ENCODE peak calls at places on chromosomes 5 and 9, in seven cellular contexts. K, Q, B, P, W, L and D are unnamed samples.

GRCh38 chr9:134320195-134320885 is 5.9 kb upstream of the RXRA start:
- DNase-seq in K (no peak), Q (peak; percentile 28), B (no peak), P (no peak), W (no peak), L (no peak), D (no peak)

GRCh38 chr5:33588654-33589372 is 148.0 kb downstream of the TARS1 start:
- DNase-seq in K (no peak), Q (peak; percentile 91), B (peak; percentile 65), P (peak; percentile 23), W (peak; percentile 27), L (no peak), D (no peak)

GRCh38 chr9:108759399-108759798 is 96.4 kb downstream of the ACTL7B start:
- DNase-seq in K (no peak), Q (no peak), B (no peak), P (no peak), W (no peak), L (no peak), D (no peak)

GRCh38 chr5:1335540-1336095 is 9.3 kb downstream of the CLPTM1L start:
- DNase-seq in K (no peak), Q (no peak), B (no peak), P (no peak), W (no peak), L (no peak), D (no peak)

GRCh38 chr5:35115920-35116319 is 68.2 kb upstream of the AGXT2 start:
- DNase-seq in K (no peak), Q (no peak), B (no peak), P (no peak), W (no peak), L (peak; percentile 8), D (no peak)

GRCh38 chr5:67129768-67130167 is 66.8 kb downstream of the CD180 start:
- DNase-seq in K (no peak), Q (no peak), B (no peak), P (no peak), W (no peak), L (no peak), D (no peak)

GRCh38 chr5:119583684-119584083 is 45.7 kb upstream of the FAM170A start:
- DNase-seq in K (no peak), Q (no peak), B (no peak), P (no peak), W (no peak), L (peak; percentile 31), D (no peak)

GRCh38 chr9:135605238-135605781 is 34.0 kb downstream of the GLT6D1 start:
- DNase-seq in K (no peak), Q (no peak), B (no peak), P (no peak), W (no peak), L (no peak), D (no peak)

DNA sequence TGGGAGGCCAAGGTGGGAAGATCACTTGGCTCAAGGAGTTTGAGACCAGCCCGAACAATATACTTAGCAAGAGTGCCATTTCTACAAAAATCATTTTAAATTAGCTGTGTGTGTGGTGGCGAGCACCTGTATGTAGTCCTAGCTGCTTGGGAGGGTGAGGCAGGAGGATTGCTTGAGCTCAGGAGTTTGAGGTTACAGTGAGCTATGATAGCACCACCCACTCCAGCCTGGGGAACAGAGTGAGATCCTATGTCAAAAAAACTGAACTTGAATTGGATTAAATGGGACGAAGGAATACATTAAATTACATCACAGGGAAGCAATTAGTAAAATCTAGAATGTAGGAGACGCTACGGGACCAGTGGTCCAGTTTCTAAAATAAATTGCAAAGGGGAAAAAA is 6.4 kb upstream of the ETF1 start:
- DNase-seq in K (no peak), Q (no peak), B (no peak), P (no peak), W (no peak), L (no peak), D (no peak)
- H3K79me2 ChIP-seq in K (peaks cover 44% of the 10 kb centered on the region), Q (peaks cover 64% of the 10 kb centered on the region), B (peaks cover 52% of the 10 kb centered on the region), P (peaks cover 35% of the 10 kb centered on the region), W (peaks cover 44% of the 10 kb centered on the region), L (peaks cover 93% of the 10 kb centered on the region), D (peaks cover 49% of the 10 kb centered on the region)

DNA sequence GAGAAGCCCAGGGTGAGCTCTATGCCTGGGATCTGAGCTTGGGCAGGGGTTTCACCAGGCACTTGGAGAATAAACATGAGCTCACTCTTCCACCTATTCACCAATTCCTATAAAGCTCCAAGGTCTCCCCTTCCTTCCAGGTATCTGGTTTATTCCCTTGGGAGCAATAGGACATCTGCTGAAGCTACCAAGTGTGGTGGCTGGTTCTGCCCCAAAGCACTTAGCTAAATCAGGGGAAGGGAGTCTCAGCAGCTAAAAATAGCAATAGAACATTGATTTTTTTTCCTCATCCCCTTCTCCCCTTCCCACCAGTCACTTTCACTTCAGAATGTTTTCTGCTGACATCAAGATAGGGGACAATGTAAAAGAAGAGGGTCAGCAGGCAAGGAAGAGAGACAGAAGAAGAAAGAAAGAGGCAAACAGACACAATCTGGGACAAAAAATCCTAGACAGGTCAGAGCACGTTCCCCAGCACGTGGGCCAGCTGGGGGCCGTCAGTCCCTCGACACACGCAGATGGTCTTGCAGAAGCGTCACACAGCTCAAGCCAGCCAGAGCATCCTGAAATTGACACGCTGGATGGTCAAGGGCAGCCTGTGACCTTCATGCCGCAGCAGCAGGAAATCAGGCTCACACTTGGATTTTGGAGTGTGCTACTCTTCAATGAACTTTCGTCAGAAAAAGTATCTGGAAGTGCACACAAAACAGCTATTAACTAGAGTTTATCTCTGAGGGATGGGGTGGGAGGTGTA is 176.0 kb downstream of the ZNF608 start:
- DNase-seq in K (no peak), Q (no peak), B (no peak), P (no peak), W (no peak), L (no peak), D (no peak)
- H3K4me3 ChIP-seq in K (no peak overlapping the region), Q (no peak overlapping the region), B (no peak overlapping the region), P (no peak overlapping the region), W (no peak overlapping the region), L (no peak overlapping the region), D (no peak overlapping the region)

GRCh38 chr9:21070171-21070571 is 7.6 kb downstream of the IFNB1 start:
- DNase-seq in K (no peak), Q (peak; percentile 49), B (no peak), P (peak; percentile 97), W (no peak), L (peak; percentile 95), D (peak; percentile 35)
- H3K27ac ChIP-seq in K (no peak overlapping the region), Q (no peak overlapping the region), B (no peak overlapping the region), P (peak overlapping the region; percentile 57), W (no peak overlapping the region), L (peak overlapping the region; percentile 56), D (no peak overlapping the region)

GRCh38 chr9:125603478-125604021 is 103.5 kb downstream of the MAPKAP1 start:
- DNase-seq in K (no peak), Q (no peak), B (no peak), P (no peak), W (no peak), L (no peak), D (no peak)
- H3K79me2 ChIP-seq in K (peaks cover 5% of the 10 kb centered on the region), Q (peaks cover 86% of the 10 kb centered on the region), B (no peaks in the 10 kb centered on the region), P (peaks cover 41% of the 10 kb centered on the region), W (no peaks in the 10 kb centered on the region), L (peaks cover 100% of the 10 kb centered on the region), D (peaks cover 21% of the 10 kb centered on the region)

DNA sequence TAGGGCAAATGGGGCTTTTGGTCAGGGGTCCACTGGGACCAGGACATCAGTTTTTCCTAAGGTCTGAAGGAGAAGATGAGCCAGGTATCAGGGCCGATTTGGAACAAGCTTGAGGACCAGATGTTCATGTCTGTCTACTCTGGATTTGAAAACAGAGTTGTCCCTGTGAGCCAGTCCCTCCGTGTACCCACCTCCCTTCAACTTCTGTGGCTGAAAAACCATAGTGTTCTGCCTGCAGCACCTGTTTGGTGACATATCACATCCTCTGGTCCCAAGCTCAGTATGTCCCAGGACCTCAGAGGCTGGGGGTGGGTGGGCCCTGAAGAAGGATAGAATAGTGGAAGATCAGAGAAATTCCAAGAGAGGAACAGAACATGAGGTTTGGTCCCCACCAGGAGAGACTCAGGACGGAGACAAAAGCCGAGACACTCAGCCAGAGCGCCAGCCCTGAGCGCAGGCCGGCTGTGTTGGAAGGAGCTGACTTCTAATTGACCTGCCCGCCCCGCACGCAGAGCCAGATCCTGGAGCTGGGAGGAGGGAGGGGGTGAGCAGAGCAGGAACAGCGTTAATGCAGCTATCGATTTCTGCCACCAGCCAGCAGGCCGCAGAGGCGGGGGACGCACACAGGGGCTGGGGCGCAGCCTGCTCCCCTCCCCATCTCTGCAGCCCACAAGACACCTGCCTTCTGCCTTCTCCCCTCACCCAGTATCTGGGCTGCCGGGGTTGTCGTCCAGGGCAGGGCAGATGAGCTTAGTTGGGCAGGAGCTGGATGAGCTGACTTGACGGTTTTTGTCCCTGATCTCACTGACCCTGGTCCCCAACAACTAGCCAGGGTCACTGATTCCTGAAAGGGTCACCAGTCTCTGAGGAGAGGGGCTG is 29.5 kb downstream of the CXXC5 start:
- DNase-seq in K (no peak), Q (peak; percentile 57), B (no peak), P (no peak), W (no peak), L (no peak), D (no peak)
- H3K4me3 ChIP-seq in K (no peak overlapping the region), Q (no peak overlapping the region), B (no peak overlapping the region), P (no peak overlapping the region), W (no peak overlapping the region), L (no peak overlapping the region), D (no peak overlapping the region)

DNA sequence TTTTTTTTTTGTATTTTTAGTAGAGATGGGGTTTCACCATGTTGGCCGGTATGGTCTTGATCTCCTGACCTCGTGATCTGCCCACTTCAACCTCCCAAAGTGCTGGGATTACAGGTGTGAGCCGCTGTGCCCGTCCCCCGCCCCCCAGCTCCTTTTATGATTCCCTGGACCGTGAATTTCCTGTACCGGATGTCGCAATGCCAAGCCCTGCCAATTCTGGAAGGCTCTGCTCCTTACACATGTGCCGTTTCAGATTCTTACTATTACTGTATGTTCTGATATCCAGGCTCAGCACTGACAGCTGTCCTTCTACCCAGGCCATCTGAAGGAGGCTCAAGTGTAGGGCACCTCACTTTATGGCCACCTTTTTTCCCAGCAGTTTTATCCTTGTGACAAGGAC is 100.1 kb downstream of the PLCXD3 start:
- DNase-seq in K (no peak), Q (no peak), B (no peak), P (no peak), W (no peak), L (no peak), D (no peak)
- H3K27ac ChIP-seq in K (no peak overlapping the region), Q (no peak overlapping the region), B (no peak overlapping the region), P (no peak overlapping the region), W (no peak overlapping the region), L (no peak overlapping the region), D (no peak overlapping the region)

DNA sequence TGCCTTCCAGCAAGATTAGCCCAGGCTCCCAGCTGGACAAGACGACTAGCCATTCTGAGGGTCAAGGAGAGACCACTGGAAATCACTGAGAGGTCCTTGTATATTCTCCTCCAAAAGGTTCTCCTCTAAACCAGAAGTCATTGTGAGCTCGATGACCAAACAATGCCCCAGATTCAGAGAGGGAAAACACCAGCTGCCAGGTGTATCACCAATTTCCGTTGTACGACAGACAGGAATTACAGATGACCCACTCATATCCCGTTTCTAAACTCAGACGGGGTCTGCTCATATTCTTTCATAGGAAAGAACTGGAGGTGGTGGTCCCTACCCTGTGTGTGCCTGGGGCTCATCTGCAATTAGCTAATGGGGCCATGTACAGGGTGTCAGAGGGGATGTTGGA is 14.2 kb downstream of the FAXDC2 start:
- DNase-seq in K (no peak), Q (no peak), B (no peak), P (no peak), W (no peak), L (no peak), D (no peak)
- H3K79me2 ChIP-seq in K (no peaks in the 10 kb centered on the region), Q (no peaks in the 10 kb centered on the region), B (peaks cover 33% of the 10 kb centered on the region), P (no peaks in the 10 kb centered on the region), W (no peaks in the 10 kb centered on the region), L (no peaks in the 10 kb centered on the region), D (no peaks in the 10 kb centered on the region)